ENCODE peak calls at places on chromosomes 16 and 17, in six cellular contexts. E is activated CD8-positive, alpha-beta T cell treated with anti-CD3 and anti-CD28 coated beads for 36 hours; N is bronchial epithelial cell; F is neural crest cell; M is brain microvascular endothelial cell; C is tibial artery. O is an unnamed sample.

GRCh38 chr17:57954421-57955182 is 610 bp downstream of the CUEDC1 start:
- DNase-seq in M (no peak), C (peak), N (no peak), E (no peak), F (peak), O (no peak)

GRCh38 chr17:63275318-63275967 is 170.7 kb downstream of the CYB561 start:
- DNase-seq in M (peak), C (no peak), F (no peak), E (peak), N (peak), O (no peak)

GRCh38 chr16:19884611-19885455 is at the start of gene GPRC5B:
- DNase-seq in C (no peak), M (no peak), E (peak), N (peak), F (peak), O (peak)

GRCh38 chr16:87721622-87722565 is 43.9 kb downstream of the KLHDC4 start:
- DNase-seq in F (no peak), E (no peak), M (no peak), C (no peak), N (no peak), O (no peak)

GRCh38 chr17:34797724-34798123 is 163.5 kb downstream of the CCT6B start:
- DNase-seq in C (no peak), F (peak), N (no peak), E (peak), M (peak), O (no peak)

GRCh38 chr16:242281-242680 is 7.7 kb downstream of the FAM234A start:
- DNase-seq in E (no peak), M (no peak), C (no peak), F (no peak), N (no peak), O (no peak)

GRCh38 chr17:8841844-8842243 is 25.6 kb downstream of the PIK3R6 start:
- DNase-seq in C (no peak), M (no peak), E (no peak), N (no peak), F (no peak), O (no peak)

GRCh38 chr16:85141491-85142128 is 29.3 kb upstream of the CIBAR2 start:
- DNase-seq in F (no peak), N (no peak), C (peak), E (no peak), M (no peak), O (no peak)

GRCh38 chr16:70685938-70686375 is at the start of gene MTSS2:
- DNase-seq in F (peak), M (peak), C (peak), N (peak), E (peak), O (peak)

GRCh38 chr16:31869511-31870201 is 4.0 kb upstream of the ZNF267 start:
- DNase-seq in M (peak), N (peak), C (peak), F (no peak), E (peak), O (no peak)

GRCh38 chr17:61337247-61337812 is 62.3 kb upstream of the TBX2 start:
- DNase-seq in M (no peak), E (no peak), F (no peak), C (no peak), N (no peak), O (no peak)

GRCh38 chr17:55286681-55287589 is 22.2 kb downstream of the HLF start:
- DNase-seq in N (peak), E (no peak), C (no peak), F (no peak), M (peak), O (no peak)

GRCh38 chr16:81940781-81941560 is 70.3 kb downstream of the SDR42E1 start:
- DNase-seq in N (peak), F (no peak), M (peak), C (no peak), E (peak), O (no peak)

GRCh38 chr17:72305472-72305871 is 184.7 kb downstream of the SOX9 start:
- DNase-seq in N (no peak), E (no peak), C (no peak), F (no peak), M (no peak), O (no peak)

GRCh38 chr16:28910046-28911031 is 14.7 kb downstream of the RABEP2 start:
- DNase-seq in C (no peak), F (no peak), N (peak), M (no peak), E (peak), O (no peak)

GRCh38 chr17:14522795-14523387 is 222.0 kb downstream of the HS3ST3B1 start:
- DNase-seq in M (no peak), N (no peak), E (no peak), C (no peak), F (no peak), O (no peak)

GRCh38 chr16:57725976-57726375 is 9.6 kb upstream of the KATNB1 start:
- DNase-seq in M (no peak), F (no peak), C (no peak), E (no peak), N (no peak), O (no peak)

GRCh38 chr16:78668393-78668792 is 568.9 kb downstream of the WWOX start:
- DNase-seq in E (no peak), F (no peak), C (no peak), N (no peak), M (no peak), O (no peak)

GRCh38 chr16:54335230-54335629 is 48.6 kb upstream of the IRX3 start:
- DNase-seq in M (no peak), F (no peak), C (no peak), E (no peak), N (no peak), O (no peak)

GRCh38 chr17:19940722-19941464 is 36.7 kb downstream of the AKAP10 start:
- DNase-seq in F (no peak), C (no peak), M (peak), E (no peak), N (peak), O (no peak)

GRCh38 chr17:50627782-50628601 is 6.7 kb upstream of the ABCC3 start:
- DNase-seq in F (no peak), M (no peak), N (no peak), E (peak), C (no peak), O (no peak)
- TF ChIP-seq CTCF in F (no peak), M (no peak), N (no peak), E (no peak), C (no peak), O (no peak)

GRCh38 chr16:66515543-66516171 is 34.3 kb downstream of the TK2 start:
- DNase-seq in M (peak), F (no peak), N (no peak), E (peak), C (peak), O (no peak)
- TF ChIP-seq CTCF in M (peak), F (peak), N (peak), E (peak), C (peak), O (no peak)

GRCh38 chr17:81371910-81372760 is 23.1 kb upstream of the BAHCC1 start:
- DNase-seq in E (no peak), N (no peak), M (no peak), F (no peak), C (no peak), O (no peak)
- TF ChIP-seq CTCF in E (no peak), N (peak), M (peak), F (peak), C (no peak), O (peak)

GRCh38 chr17:44778656-44779210 is 19.9 kb downstream of the ADAM11 start:
- DNase-seq in E (no peak), M (no peak), C (no peak), F (no peak), N (no peak), O (no peak)

GRCh38 chr17:44780845-44781480 is 22.2 kb downstream of the ADAM11 start:
- DNase-seq in E (no peak), N (no peak), M (no peak), C (no peak), F (no peak), O (no peak)

GRCh38 chr17:44777394-44778348 is 18.9 kb downstream of the ADAM11 start:
- DNase-seq in M (no peak), F (no peak), N (no peak), E (no peak), C (no peak), O (no peak)

GRCh38 chr17:44780161-44780560 is 21.4 kb downstream of the ADAM11 start:
- DNase-seq in F (no peak), C (no peak), M (no peak), N (no peak), E (no peak), O (no peak)

DNA sequence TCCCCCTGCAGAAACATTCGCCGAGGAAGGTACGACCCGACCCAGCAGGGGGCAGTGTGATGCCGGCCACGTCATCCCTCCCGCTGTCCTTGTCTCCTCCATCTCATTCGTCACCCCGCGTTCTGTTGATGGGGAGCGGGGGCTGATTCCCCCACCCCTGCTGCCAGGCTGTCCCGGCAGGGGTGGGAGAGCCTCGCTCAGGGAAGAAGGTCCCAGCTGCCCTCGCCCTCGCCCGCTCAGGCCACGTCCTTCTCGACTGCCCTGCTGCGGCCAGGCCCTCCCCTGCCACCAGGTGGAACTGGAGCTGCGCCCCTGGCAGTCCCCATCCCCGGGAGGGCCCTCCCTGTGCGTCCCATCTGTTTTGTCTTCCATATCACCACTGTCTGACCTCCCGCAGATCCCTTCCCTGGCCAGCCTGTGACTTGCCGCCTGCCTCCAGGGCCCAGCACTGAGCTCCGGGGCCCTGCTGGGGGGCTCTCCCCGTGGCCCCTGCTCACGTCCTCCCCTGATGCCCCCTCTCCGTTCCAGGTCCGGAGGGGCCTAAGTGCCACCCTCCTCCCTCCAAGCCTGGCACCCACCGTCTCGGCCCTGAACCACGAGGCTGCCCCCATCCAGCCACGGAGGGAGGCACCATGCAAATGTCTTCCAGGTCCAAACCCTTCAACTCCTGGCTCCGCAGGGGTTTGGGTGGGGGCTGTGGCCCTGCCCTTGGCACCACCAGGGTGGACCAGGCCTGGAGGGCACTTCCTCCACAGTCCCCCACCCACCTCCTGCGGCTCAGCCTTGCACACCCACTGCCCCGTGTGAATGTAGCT is 20.6 kb downstream of the ADAM11 start:
- DNase-seq in E (peak), M (peak), F (peak), N (peak), C (peak), O (no peak)
- TF ChIP-seq CTCF in E (peak), M (peak), F (peak), N (peak), C (peak), O (peak)